ENCODE peak calls at places on chromosomes 12 and 14, in nine cellular contexts. D is memory B cell; F is GM23248; Y is epithelial cell of prostate; T is activated CD4-positive, alpha-beta T cell treated with anti-CD3 and anti-CD28 coated beads, Interleukin-2, amount 50 U/mL, for 24 hours; S is body of pancreas; Q is fibroblast of mammary gland; A is GM12878; B is activated T-helper 9 cell treated with anti-CD3 and anti-CD28 coated beads, Interleukin-2, amount 50 U/mL, for 16 hours. L is an unnamed sample.

GRCh38 chr12:56521590-56522371 is at the start of gene RBMS2:
- DNase-seq in Q (peak; percentile 93), A (no peak), B (peak; percentile 4), T (peak; percentile 4), F (peak; percentile 96), D (no peak), S (peak; percentile 89), Y (peak; percentile 57), L (peak; percentile 4)

GRCh38 chr12:123387508-123388217 is 3.7 kb downstream of the KMT5A start:
- DNase-seq in S (no peak), B (no peak), D (no peak), Q (no peak), T (no peak), F (peak; percentile 25), Y (no peak), A (no peak), L (no peak)

GRCh38 chr14:95481391-95482022 is 34.9 kb downstream of the SYNE3 start:
- DNase-seq in D (no peak), B (no peak), S (no peak), F (no peak), Y (no peak), T (no peak), Q (no peak), A (no peak), L (no peak)

GRCh38 chr12:52552681-52553195 is at the start of gene KRT71:
- DNase-seq in B (no peak), Q (no peak), A (no peak), F (no peak), Y (no peak), D (no peak), T (no peak), S (no peak), L (no peak)

GRCh38 chr14:104001003-104001402 is 58.7 kb upstream of the RD3L start:
- DNase-seq in Q (no peak), T (no peak), Y (no peak), S (no peak), A (no peak), F (no peak), B (no peak), D (no peak), L (no peak)

GRCh38 chr12:104802198-104802597 is 155.9 kb downstream of the SLC41A2 start:
- DNase-seq in Q (peak; percentile 57), D (no peak), F (peak; percentile 14), Y (no peak), B (no peak), S (no peak), A (no peak), T (no peak), L (no peak)

GRCh38 chr12:132322206-132323132 is 6.9 kb downstream of the GALNT9 start:
- DNase-seq in Y (no peak), B (no peak), Q (no peak), T (no peak), A (no peak), S (no peak), F (no peak), D (no peak), L (no peak)

GRCh38 chr12:57766464-57767311 is at the start of gene CYP27B1:
- DNase-seq in T (no peak), S (no peak), A (no peak), Q (peak; percentile 53), F (peak; percentile 52), B (no peak), Y (no peak), D (no peak), L (no peak)

GRCh38 chr14:59619071-59619470 is 42.5 kb upstream of the CCDC175 start:
- DNase-seq in T (no peak), Y (no peak), F (no peak), A (no peak), Q (no peak), S (no peak), B (no peak), D (no peak), L (no peak)

GRCh38 chr12:132375747-132376463 is 46.5 kb upstream of the GALNT9 start:
- DNase-seq in A (no peak), Q (no peak), Y (no peak), T (no peak), F (no peak), B (no peak), D (no peak), S (no peak), L (no peak)

GRCh38 chr12:103840399-103840880 is 594 bp downstream of the NT5DC3 start:
- DNase-seq in F (peak; percentile 82), T (no peak), Y (no peak), Q (peak; percentile 48), B (peak; percentile 12), D (no peak), S (no peak), A (no peak), L (peak; percentile 21)

GRCh38 chr14:79701371-79701770 is 509.9 kb downstream of the DIO2 start:
- DNase-seq in Q (no peak), T (no peak), F (no peak), S (no peak), D (no peak), A (no peak), B (no peak), Y (no peak), L (no peak)

GRCh38 chr12:53061404-53062010 is 11.6 kb downstream of the TNS2 start:
- DNase-seq in S (peak; percentile 89), B (no peak), T (no peak), Y (no peak), A (no peak), Q (no peak), F (no peak), D (no peak), L (no peak)

GRCh38 chr12:46152456-46152855 is 116.4 kb downstream of the SLC38A1 start:
- DNase-seq in D (no peak), B (no peak), S (no peak), T (no peak), A (no peak), Q (no peak), Y (no peak), F (no peak), L (no peak)

GRCh38 chr12:29322157-29322556 is 58.8 kb downstream of the ERGIC2 start:
- DNase-seq in A (no peak), B (no peak), Q (no peak), Y (no peak), S (no peak), D (no peak), F (no peak), T (no peak), L (no peak)

GRCh38 chr14:69045857-69046351 is 66.8 kb upstream of the ACTN1 start:
- DNase-seq in T (no peak), A (no peak), B (no peak), Y (no peak), S (no peak), D (no peak), Q (peak; percentile 87), F (peak; percentile 60), L (no peak)

GRCh38 chr14:38210168-38210567 is 2.5 kb downstream of the SSTR1 start:
- DNase-seq in Q (peak; percentile 85), Y (peak; percentile 24), B (no peak), T (no peak), D (no peak), F (peak; percentile 94), A (no peak), S (peak; percentile 3), L (no peak)

GRCh38 chr14:90569606-90570462 is 173.0 kb downstream of the CALM1 start:
- DNase-seq in F (no peak), Y (no peak), A (no peak), Q (peak; percentile 18), T (no peak), S (no peak), D (no peak), B (no peak), L (no peak)

GRCh38 chr12:121423253-121423652 is 23.3 kb downstream of the RNF34 start:
- DNase-seq in Y (no peak), B (no peak), Q (no peak), F (no peak), A (no peak), S (no peak), D (no peak), T (no peak), L (no peak)

GRCh38 chr14:21090194-21090939 is 8.1 kb downstream of the ZNF219 start:
- DNase-seq in B (no peak), S (no peak), A (no peak), D (no peak), Q (no peak), Y (no peak), T (no peak), F (no peak), L (no peak)

GRCh38 chr12:2998789-2999264 is 39.6 kb downstream of the TEAD4 start:
- DNase-seq in D (no peak), S (peak; percentile 70), T (no peak), A (no peak), F (peak; percentile 96), Y (no peak), Q (peak; percentile 87), B (no peak), L (no peak)

GRCh38 chr12:52152905-52153317 is 38.9 kb downstream of the KRT80 start:
- DNase-seq in A (no peak), T (no peak), B (no peak), D (no peak), S (no peak), Q (no peak), F (no peak), Y (no peak), L (no peak)

GRCh38 chr12:19850341-19851065 is 411.2 kb downstream of the AEBP2 start:
- DNase-seq in D (no peak), S (peak; percentile 15), Y (no peak), T (no peak), F (peak; percentile 44), B (no peak), Q (peak; percentile 33), A (no peak), L (no peak)

GRCh38 chr12:131529196-131530040 is 181.5 kb upstream of the SFSWAP start:
- DNase-seq in T (no peak), D (no peak), S (no peak), B (no peak), Q (no peak), F (no peak), Y (no peak), A (no peak), L (no peak)

GRCh38 chr12:49787672-49788071 is 40.5 kb downstream of the NCKAP5L start:
- DNase-seq in S (no peak), B (no peak), T (no peak), F (no peak), D (no peak), Y (no peak), A (no peak), Q (no peak), L (no peak)

GRCh38 chr12:4107436-4107878 is 166.1 kb upstream of the CCND2 start:
- DNase-seq in D (peak; percentile 55), Q (peak; percentile 67), F (peak; percentile 67), Y (no peak), A (peak; percentile 86), B (peak; percentile 50), T (peak; percentile 82), S (peak; percentile 59), L (peak; percentile 63)

GRCh38 chr12:4355843-4356327 is 23.6 kb downstream of the FGF23 start:
- DNase-seq in Q (peak; percentile 49), Y (no peak), F (peak; percentile 18), A (no peak), B (peak; percentile 12), S (no peak), T (peak; percentile 15), D (peak; percentile 19), L (peak; percentile 12)

GRCh38 chr12:119008691-119009221 is 27.4 kb downstream of the SRRM4 start:
- DNase-seq in T (no peak), B (no peak), Q (no peak), D (no peak), Y (no peak), A (no peak), S (no peak), F (no peak), L (no peak)